ENCODE peak calls at places on chromosomes 1 and 21, in four cellular contexts. K is sigmoid colon, N is kidney, X is hepatocyte. P is an unnamed sample.

GRCh38 chr1:8363186-8363585 is 45.3 kb downstream of the SLC45A1 start:
- DNase-seq in K (peak), N (no peak), X (no peak), P (no peak)

GRCh38 chr1:56539403-56539802 is 40.0 kb downstream of the PLPP3 start:
- DNase-seq in K (no peak), N (no peak), X (no peak), P (no peak)

GRCh38 chr1:205188132-205188531 is 23.4 kb downstream of the DSTYK start:
- DNase-seq in K (no peak), N (no peak), X (no peak), P (peak)

GRCh38 chr1:236307437-236307836 is 25.7 kb upstream of the ERO1B start:
- DNase-seq in K (no peak), N (no peak), X (no peak), P (no peak)

GRCh38 chr1:218546314-218546713 is 201.2 kb downstream of the TGFB2 start:
- DNase-seq in K (no peak), N (no peak), X (no peak), P (peak)

GRCh38 chr1:224377676-224378006 is 21.0 kb downstream of the CNIH4 start:
- DNase-seq in K (no peak), N (no peak), X (peak), P (peak)

GRCh38 chr1:246219508-246220030 is 287.5 kb downstream of the SMYD3 start:
- DNase-seq in K (no peak), N (peak), X (peak), P (peak)

GRCh38 chr1:161721738-161722343 is 497 bp downstream of the FCRLB start:
- DNase-seq in K (no peak), N (no peak), X (no peak), P (peak)

GRCh38 chr1:163060343-163061007 is 8.7 kb upstream of the RGS4 start:
- DNase-seq in K (no peak), N (no peak), X (no peak), P (no peak)

GRCh38 chr1:165364432-165365133 is 8.1 kb upstream of the LMX1A start:
- DNase-seq in K (peak), N (no peak), X (no peak), P (no peak)

GRCh38 chr1:29782846-29783500 is 546.7 kb downstream of the PTPRU start:
- DNase-seq in K (no peak), N (no peak), X (no peak), P (no peak)

GRCh38 chr1:179296356-179296755 is 2.8 kb downstream of the SOAT1 start:
- DNase-seq in K (no peak), N (no peak), X (no peak), P (no peak)

GRCh38 chr1:22128392-22128791 is 14.5 kb downstream of the WNT4 start:
- DNase-seq in K (no peak), N (no peak), X (no peak), P (no peak)

GRCh38 chr1:226108935-226109828 is 46.7 kb downstream of the H3-3A start:
- DNase-seq in K (peak), N (peak), X (no peak), P (peak)

GRCh38 chr1:91712981-91713841 is 172.7 kb downstream of the TGFBR3 start:
- DNase-seq in K (peak), N (peak), X (peak), P (peak)

GRCh38 chr1:97500696-97501297 is 420.0 kb downstream of the DPYD start:
- DNase-seq in K (no peak), N (no peak), X (no peak), P (no peak)

GRCh38 chr1:100979652-100980051 is 45.9 kb downstream of the DPH5 start:
- DNase-seq in K (no peak), N (no peak), X (no peak), P (no peak)

GRCh38 chr1:31152181-31152768 is 86.8 kb upstream of the PUM1 start:
- DNase-seq in K (no peak), N (peak), X (peak), P (peak)

DNA sequence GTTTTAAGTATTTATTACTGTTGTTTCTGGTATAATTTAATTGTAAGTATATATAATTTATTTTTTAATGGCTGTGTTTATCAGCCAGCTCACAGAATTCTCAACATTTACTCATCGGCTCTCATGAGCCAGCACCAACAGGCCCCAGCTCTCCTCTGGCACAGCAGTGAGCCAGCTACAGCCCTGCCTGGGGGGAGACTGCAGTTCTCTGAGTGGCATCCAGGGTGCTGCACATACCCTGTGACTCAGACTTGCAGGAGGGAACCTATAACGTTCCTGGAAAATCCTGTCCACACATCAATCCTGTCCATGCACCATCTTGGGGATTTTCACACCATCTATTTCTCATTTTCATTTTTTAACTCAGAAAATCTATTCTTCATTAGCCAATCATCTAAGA is 36.5 kb downstream of the FHAD1 start:
- DNase-seq in K (peak), N (peak), X (no peak), P (no peak)
- TF ChIP-seq CTCF in K (peak), N (no peak), X (no peak), P (peak)

DNA sequence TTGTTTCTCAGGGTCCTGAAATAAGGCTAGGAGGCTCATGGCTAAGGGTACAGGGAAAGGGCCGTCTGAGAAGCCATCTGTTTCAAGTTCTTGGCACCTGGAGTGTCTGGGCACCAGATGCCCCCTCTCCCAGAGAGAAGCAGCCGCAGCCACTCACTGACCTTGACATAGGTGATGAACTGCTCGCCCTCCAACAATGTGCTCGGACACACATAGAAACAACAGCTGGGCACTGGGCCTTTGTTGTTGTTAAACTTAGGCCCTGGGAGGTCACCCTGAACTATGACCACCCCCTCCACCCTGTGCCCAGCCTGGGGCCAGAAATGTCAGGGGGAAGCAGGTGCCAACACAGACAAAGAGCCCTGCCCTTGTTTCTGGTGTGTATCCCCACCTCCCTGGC is 9.3 kb upstream of the TNNI1 start:
- DNase-seq in K (no peak), N (no peak), X (no peak), P (no peak)
- H3K4me3 ChIP-seq in K (no peak), N (no peak), X (no peak), P (no peak)

GRCh38 chr1:34753163-34753562 is 1.7 kb upstream of the GJB5 start:
- DNase-seq in K (no peak), N (no peak), X (no peak), P (no peak)
- TF ChIP-seq CTCF in K (no peak), N (no peak), X (no peak), P (no peak)

GRCh38 chr1:186311375-186312051 is 63.5 kb downstream of the TPR start:
- DNase-seq in K (no peak), N (no peak), X (no peak), P (no peak)

GRCh38 chr1:186310307-186310706 is 64.7 kb downstream of the TPR start:
- DNase-seq in K (no peak), N (no peak), X (no peak), P (no peak)

GRCh38 chr1:186307445-186307844 is 67.6 kb downstream of the TPR start:
- DNase-seq in K (no peak), N (no peak), X (no peak), P (no peak)

GRCh38 chr1:186306533-186306932 is 68.5 kb downstream of the TPR start:
- DNase-seq in K (no peak), N (no peak), X (no peak), P (no peak)

GRCh38 chr1:186308264-186309060 is 66.6 kb downstream of the TPR start:
- DNase-seq in K (no peak), N (no peak), X (no peak), P (no peak)
- H3K4me3 ChIP-seq in K (no peak), N (no peak), X (no peak), P (no peak)

GRCh38 chr1:3617806-3618345 is 6.6 kb upstream of the MEGF6 start:
- DNase-seq in K (no peak), N (no peak), X (no peak), P (no peak)

GRCh38 chr1:3618576-3618903 is 6.3 kb upstream of the TPRG1L start:
- DNase-seq in K (no peak), N (peak), X (no peak), P (no peak)

GRCh38 chr1:3616861-3617260 is 5.6 kb upstream of the MEGF6 start:
- DNase-seq in K (no peak), N (no peak), X (no peak), P (no peak)

GRCh38 chr1:3612123-3612522 is 815 bp upstream of the MEGF6 start:
- DNase-seq in K (no peak), N (no peak), X (no peak), P (no peak)

GRCh38 chr1:3614755-3615742 is 3.7 kb upstream of the MEGF6 start:
- DNase-seq in K (no peak), N (no peak), X (peak), P (peak)
- TF ChIP-seq CTCF in K (peak), N (peak), X (peak), P (peak)

DNA sequence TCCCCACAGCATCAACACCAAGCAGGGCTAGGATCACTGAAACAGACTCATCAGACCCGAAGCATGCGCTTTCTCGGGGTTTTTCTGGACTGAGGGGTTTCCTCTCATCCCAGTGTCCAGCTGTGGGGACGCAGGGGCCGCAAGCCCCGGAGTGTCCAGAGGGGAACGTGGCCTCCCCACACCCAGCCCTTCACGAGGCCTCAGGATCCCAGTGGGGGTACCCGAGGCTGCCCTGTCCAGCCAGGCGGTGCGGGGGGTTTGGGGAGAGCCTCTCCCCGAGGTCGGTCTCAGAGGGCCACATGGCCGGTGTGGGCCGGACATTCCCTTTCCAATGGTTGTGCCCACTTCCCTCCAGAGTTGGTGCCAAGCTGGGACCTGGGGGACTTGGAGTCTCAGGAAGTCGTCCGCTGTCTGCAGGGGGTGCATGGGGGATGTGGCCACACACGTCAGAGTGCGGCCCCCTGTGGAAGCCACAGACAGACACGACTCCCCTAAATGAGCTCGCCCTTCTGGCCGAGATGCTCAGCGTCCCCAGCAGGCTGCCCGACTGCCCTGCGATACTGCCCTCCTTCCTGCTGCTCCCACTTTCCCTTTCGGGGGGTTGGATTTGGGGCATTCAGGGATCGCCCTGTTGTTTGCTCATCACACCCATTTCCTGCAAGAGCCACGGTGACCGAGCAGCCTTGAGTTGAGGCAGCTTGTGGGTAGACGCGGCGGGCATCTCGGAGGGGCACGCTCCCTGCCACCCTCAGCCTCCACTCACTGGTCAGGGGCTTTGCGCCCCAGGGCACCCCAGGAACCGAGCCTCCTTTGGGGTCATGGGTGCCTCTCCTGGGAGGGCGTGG is 4.1 kb downstream of the COL6A1 start:
- DNase-seq in K (peak), N (peak), X (no peak), P (no peak)
- H3K4me3 ChIP-seq in K (peak), N (no peak), X (no peak), P (no peak)

GRCh38 chr1:222706815-222707214 is 5.5 kb downstream of the AIDA start:
- DNase-seq in K (no peak), N (no peak), X (no peak), P (no peak)
- TF ChIP-seq CTCF in K (peak), N (no peak), X (no peak), P (peak)